ENCODE peak calls at places on chromosomes 16 and 17, in seven cellular contexts. N is coronary artery, J is AG09319, R is epithelial cell of esophagus, W is choroid plexus epithelial cell, X is cardiac fibroblast, V is mesothelial cell of epicardium. U is an unnamed sample.

GRCh38 chr17:6422654-6423241 is 12.2 kb downstream of the AIPL1 start:
- DNase-seq in N (no peak), J (no peak), R (no peak), W (no peak), X (no peak), V (no peak), U (no peak)

GRCh38 chr16:27322858-27323780 is 9.3 kb downstream of the IL4R start:
- DNase-seq in N (no peak), J (no peak), R (peak), W (no peak), X (no peak), V (no peak), U (no peak)

GRCh38 chr17:18368948-18369347 is 5.6 kb upstream of the SHMT1 start:
- DNase-seq in N (no peak), J (no peak), R (peak), W (no peak), X (no peak), V (no peak), U (no peak)

GRCh38 chr17:59151007-59151406 is 4.0 kb downstream of the SKA2 start:
- DNase-seq in N (no peak), J (no peak), R (no peak), W (no peak), X (no peak), V (no peak), U (no peak)

GRCh38 chr17:51257150-51258081 is 2.4 kb downstream of the MBTD1 start:
- DNase-seq in N (no peak), J (no peak), R (peak), W (no peak), X (no peak), V (no peak), U (no peak)

GRCh38 chr16:84461029-84461415 is 43.4 kb downstream of the MEAK7 start:
- DNase-seq in N (peak), J (no peak), R (no peak), W (no peak), X (no peak), V (no peak), U (no peak)

GRCh38 chr16:2835638-2836493 is 5.8 kb downstream of the ZG16B start:
- DNase-seq in N (no peak), J (peak), R (peak), W (peak), X (peak), V (no peak), U (no peak)

GRCh38 chr16:31061813-31062440 is 12.1 kb downstream of the ZNF668 start:
- DNase-seq in N (no peak), J (no peak), R (no peak), W (no peak), X (no peak), V (no peak), U (no peak)

GRCh38 chr17:64461788-64462187 is 12.9 kb downstream of the MILR1 start:
- DNase-seq in N (no peak), J (no peak), R (no peak), W (no peak), X (no peak), V (no peak), U (no peak)

GRCh38 chr17:43461185-43461584 is 22.6 kb upstream of the DHX8 start:
- DNase-seq in N (no peak), J (no peak), R (no peak), W (no peak), X (no peak), V (no peak), U (no peak)

GRCh38 chr16:68389006-68389405 is 59.3 kb downstream of the SMPD3 start:
- DNase-seq in N (no peak), J (no peak), R (no peak), W (no peak), X (no peak), V (no peak), U (no peak)

GRCh38 chr17:53058031-53058430 is 764.7 kb upstream of the KIF2B start:
- DNase-seq in N (no peak), J (no peak), R (peak), W (peak), X (no peak), V (no peak), U (no peak)

GRCh38 chr16:287298-287811 is 4.4 kb downstream of the PDIA2 start:
- DNase-seq in N (no peak), J (no peak), R (no peak), W (no peak), X (no peak), V (no peak), U (no peak)

GRCh38 chr17:16381496-16381820 is 567 bp downstream of the UBB start:
- DNase-seq in N (no peak), J (no peak), R (peak), W (no peak), X (peak), V (no peak), U (no peak)

GRCh38 chr16:4052801-4053662 is 63.2 kb downstream of the ADCY9 start:
- DNase-seq in N (no peak), J (peak), R (peak), W (no peak), X (peak), V (no peak), U (no peak)

GRCh38 chr17:10772425-10773380 is 31.2 kb downstream of the TMEM238L start:
- DNase-seq in N (no peak), J (no peak), R (no peak), W (peak), X (peak), V (no peak), U (peak)

GRCh38 chr16:78689031-78689430 is 589.6 kb downstream of the WWOX start:
- DNase-seq in N (no peak), J (no peak), R (peak), W (no peak), X (peak), V (no peak), U (no peak)

GRCh38 chr17:78378225-78379133 is at the start of gene PGS1:
- DNase-seq in N (peak), J (no peak), R (peak), W (peak), X (peak), V (no peak), U (peak)

GRCh38 chr17:82330322-82331239 is 3.0 kb downstream of the SECTM1 start:
- DNase-seq in N (no peak), J (no peak), R (peak), W (peak), X (peak), V (peak), U (no peak)

DNA sequence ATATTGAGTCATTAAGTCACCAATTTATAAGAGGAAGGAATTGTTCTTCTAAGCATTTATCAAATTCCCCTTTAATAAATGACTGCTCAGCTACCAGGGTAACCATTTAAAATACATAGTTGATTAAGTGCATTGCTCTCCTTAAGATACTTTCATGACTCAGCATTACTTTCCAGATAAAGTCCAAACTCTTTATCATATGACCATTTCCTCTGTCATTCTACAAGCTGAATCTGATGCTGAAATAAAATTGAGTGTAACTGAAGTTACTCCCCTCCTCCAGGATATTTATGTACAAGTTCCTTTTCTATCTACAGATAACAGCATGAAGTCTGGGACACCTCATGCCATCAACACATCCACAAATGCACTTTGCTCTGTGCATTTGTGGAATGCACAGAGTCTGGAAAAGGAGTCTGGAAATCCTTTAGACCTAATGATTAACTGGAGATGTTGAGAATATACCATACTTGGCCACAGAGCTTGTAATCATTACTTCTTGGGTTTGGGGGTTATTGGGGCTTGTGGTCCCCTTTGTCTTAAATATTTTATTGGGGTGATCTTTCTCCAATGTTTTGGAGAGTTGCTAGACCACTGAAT is 60.5 kb downstream of the ACSM2B start:
- DNase-seq in N (no peak), J (no peak), R (no peak), W (no peak), X (no peak), V (no peak), U (no peak)
- TF ChIP-seq CTCF in N (no peak), J (no peak), R (no peak), W (no peak), X (no peak), V (no peak), U (no peak)

GRCh38 chr16:70703041-70703834 is 17.4 kb upstream of the MTSS2 start:
- DNase-seq in N (peak), J (peak), R (no peak), W (peak), X (peak), V (no peak), U (peak)
- TF ChIP-seq CTCF in N (no peak), J (peak), R (no peak), W (peak), X (peak), V (peak), U (no peak)

GRCh38 chr16:20355114-20355782 is 2.7 kb upstream of the UMOD start:
- DNase-seq in N (no peak), J (no peak), R (no peak), W (no peak), X (no peak), V (no peak), U (no peak)

GRCh38 chr16:20364051-20364450 is 11.5 kb upstream of the UMOD start:
- DNase-seq in N (no peak), J (no peak), R (no peak), W (no peak), X (no peak), V (no peak), U (no peak)

GRCh38 chr16:20363191-20363590 is 10.7 kb upstream of the UMOD start:
- DNase-seq in N (no peak), J (no peak), R (no peak), W (no peak), X (no peak), V (no peak), U (no peak)

DNA sequence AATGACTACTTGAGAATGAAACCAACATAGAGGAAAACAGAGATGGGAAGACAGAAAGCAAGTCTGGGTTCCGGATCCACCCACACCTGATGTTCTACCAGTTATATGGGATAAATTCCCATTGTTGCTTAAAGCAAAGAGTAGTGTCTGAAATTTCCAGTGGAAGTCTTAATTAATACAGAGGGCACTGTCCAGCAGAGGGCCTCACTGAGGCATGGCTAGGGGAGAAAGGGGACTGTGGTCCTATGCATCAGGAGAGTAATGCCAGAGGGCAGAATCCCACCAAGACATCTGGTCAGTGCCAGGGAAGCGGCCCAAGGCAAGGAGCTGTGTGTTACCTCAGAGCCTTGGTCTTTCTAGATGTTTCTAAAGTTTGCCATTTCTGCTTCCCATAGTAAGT is 7.5 kb upstream of the UMOD start:
- DNase-seq in N (no peak), J (no peak), R (no peak), W (no peak), X (no peak), V (no peak), U (peak)
- TF ChIP-seq CTCF in N (no peak), J (no peak), R (no peak), W (no peak), X (no peak), V (no peak), U (peak)

GRCh38 chr16:86556576-86556975 is 1.5 kb upstream of the MTHFSD start:
- DNase-seq in N (no peak), J (no peak), R (no peak), W (no peak), X (no peak), V (no peak), U (no peak)

GRCh38 chr16:86554599-86554916 is 477 bp downstream of the MTHFSD start:
- DNase-seq in N (no peak), J (no peak), R (no peak), W (peak), X (no peak), V (no peak), U (no peak)

GRCh38 chr16:86555763-86556130 is 712 bp upstream of the MTHFSD start:
- DNase-seq in N (no peak), J (no peak), R (no peak), W (no peak), X (no peak), V (no peak), U (no peak)

GRCh38 chr16:86553356-86553755 is 1.7 kb downstream of the MTHFSD start:
- DNase-seq in N (no peak), J (no peak), R (no peak), W (no peak), X (no peak), V (no peak), U (no peak)

GRCh38 chr16:86554917-86555762 is at the start of gene MTHFSD:
- DNase-seq in N (peak), J (peak), R (peak), W (peak), X (peak), V (peak), U (peak)
- TF ChIP-seq CTCF in N (no peak), J (no peak), R (no peak), W (no peak), X (no peak), V (no peak), U (no peak)

DNA sequence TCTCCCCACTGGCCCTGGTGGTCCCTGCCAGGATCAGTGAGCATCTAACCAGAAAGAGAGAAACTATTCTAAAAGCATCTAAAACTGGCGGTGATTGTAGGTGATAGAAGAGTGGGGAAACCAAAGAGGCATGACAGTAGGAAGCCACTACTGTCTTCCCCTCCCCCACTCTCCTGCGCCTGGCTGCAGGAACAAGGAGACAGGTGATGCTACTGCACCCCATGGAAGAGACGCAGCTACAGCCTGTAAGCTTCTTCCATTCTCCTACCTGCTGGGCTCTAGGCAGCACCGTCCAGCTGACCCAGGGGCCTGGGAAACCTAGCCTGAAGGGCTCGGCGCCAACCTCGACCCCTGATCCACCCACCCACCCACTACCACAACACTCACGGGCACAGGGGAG is 32.4 kb upstream of the CSNK2A2 start:
- DNase-seq in N (no peak), J (no peak), R (no peak), W (no peak), X (no peak), V (no peak), U (no peak)
- TF ChIP-seq CTCF in N (no peak), J (no peak), R (no peak), W (no peak), X (no peak), V (no peak), U (no peak)

GRCh38 chr16:64047878-64048277 is 1074.0 kb downstream of the CDH11 start:
- DNase-seq in N (no peak), J (no peak), R (no peak), W (no peak), X (no peak), V (no peak), U (no peak)
- TF ChIP-seq CTCF in N (no peak), J (no peak), R (no peak), W (no peak), X (no peak), V (no peak), U (no peak)

DNA sequence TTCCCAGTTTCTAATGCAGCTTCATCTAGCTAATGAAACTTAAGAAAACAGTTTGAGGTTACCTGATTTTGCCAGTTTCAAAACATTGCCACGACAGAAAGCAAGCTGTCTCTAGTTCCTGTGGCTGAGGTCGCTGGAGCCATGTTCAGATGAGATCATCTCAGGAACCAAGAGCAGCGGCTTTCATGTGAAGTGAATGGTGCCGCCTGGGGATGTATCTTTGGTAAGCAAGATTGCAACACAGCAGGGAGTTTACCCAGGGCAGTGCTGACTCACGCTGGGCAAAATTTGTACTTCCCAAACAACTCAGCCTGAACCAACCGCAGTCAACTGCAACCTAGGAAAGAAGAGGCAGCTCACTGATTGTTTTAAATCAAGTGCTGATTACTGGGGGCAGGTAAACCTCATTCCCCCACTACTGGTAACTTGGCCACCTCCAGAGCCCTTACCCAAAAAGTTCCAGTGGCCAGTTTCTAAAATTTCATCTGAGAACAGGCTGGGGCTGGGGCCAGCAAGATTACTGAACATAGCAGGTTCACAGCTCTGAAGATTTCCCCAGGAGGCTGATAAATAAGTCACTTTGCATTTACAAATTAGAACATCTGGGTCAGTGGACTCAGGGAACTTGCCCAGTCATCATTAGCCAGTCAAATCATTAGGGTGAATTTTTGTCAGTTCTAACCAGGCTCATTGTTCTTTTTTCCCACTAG is at the start of gene RFFL:
- DNase-seq in N (peak), J (peak), R (peak), W (peak), X (peak), V (peak), U (peak)
- TF ChIP-seq CTCF in N (no peak), J (peak), R (peak), W (peak), X (no peak), V (no peak), U (no peak)

DNA sequence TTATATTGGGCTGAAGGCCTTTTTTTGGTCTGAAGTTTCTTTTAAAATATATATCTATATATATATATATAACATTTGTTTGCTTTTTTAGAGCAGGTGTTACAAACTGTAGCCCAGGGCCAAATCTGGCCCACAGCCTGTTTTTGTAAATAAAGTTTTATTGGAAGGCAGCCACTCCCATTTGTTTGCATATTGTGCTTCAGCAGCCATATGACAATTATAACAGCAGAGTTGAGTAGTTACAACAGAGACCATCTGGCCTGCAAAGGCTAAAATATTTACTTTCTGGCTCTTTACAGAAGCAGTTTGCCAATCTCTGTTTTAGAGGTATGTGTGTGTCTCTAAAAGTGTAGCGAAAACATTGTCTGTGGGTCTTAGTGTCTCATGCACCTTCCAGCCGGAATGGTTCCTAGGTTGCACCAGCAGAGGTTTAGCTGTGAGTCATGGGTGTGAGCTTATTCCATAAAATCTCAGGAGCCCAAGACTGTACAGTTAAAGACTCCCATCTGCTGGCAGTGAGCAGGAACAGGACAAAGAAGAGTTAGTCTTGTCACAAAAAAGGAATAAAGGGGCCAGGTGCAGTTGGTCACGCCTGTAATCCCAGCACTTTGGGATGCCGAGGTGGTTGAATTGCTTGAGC is 23.8 kb downstream of the LCMT1 start:
- DNase-seq in N (no peak), J (no peak), R (peak), W (peak), X (peak), V (no peak), U (no peak)
- TF ChIP-seq CTCF in N (no peak), J (peak), R (peak), W (peak), X (peak), V (no peak), U (no peak)

GRCh38 chr16:54407596-54407995 is 121.0 kb upstream of the IRX3 start:
- DNase-seq in N (no peak), J (peak), R (peak), W (peak), X (peak), V (no peak), U (no peak)
- TF ChIP-seq CTCF in N (no peak), J (no peak), R (no peak), W (no peak), X (no peak), V (no peak), U (no peak)

GRCh38 chr17:21288581-21289017 is 4.1 kb downstream of the MAP2K3 start:
- DNase-seq in N (no peak), J (no peak), R (no peak), W (no peak), X (no peak), V (no peak), U (no peak)
- TF ChIP-seq CTCF in N (no peak), J (no peak), R (no peak), W (peak), X (no peak), V (no peak), U (no peak)

U was measured in nephron progenitor cell.